ENCODE peak calls at places on chromosomes 13 and 19, in ten cellular contexts. One of them, this sample, is unnamed.
A peak's percentile ranks its signal among the peaks of the same experiment; 100 is the strongest.

GRCh38 chr13:27006519-27007161 is 165.0 kb downstream of the USP12 start:
- DNase-seq in A549: no peak
- DNase-seq in fibroblast of lung: peak; percentile 47
- DNase-seq in RWPE2: no peak
- DNase-seq in SK-N-SH: peak; percentile 51
- DNase-seq in IMR-90: peak; percentile 12
- DNase-seq in ovary: no peak
- DNase-seq in neural progenitor cell: peak; percentile 43
- DNase-seq in tibial artery: no peak
- DNase-seq in mucosa of descending colon: peak; percentile 68
- DNase-seq in this sample: peak; percentile 77

GRCh38 chr19:52007805-52008557 is at the start of gene ZNF615:
- DNase-seq in A549: peak; percentile 93
- DNase-seq in fibroblast of lung: peak; percentile 88
- DNase-seq in RWPE2: peak; percentile 80
- DNase-seq in SK-N-SH: peak; percentile 84
- DNase-seq in IMR-90: peak; percentile 80
- DNase-seq in ovary: peak; percentile 90
- DNase-seq in neural progenitor cell: peak; percentile 96
- DNase-seq in tibial artery: peak; percentile 92
- DNase-seq in mucosa of descending colon: peak; percentile 91
- DNase-seq in this sample: peak; percentile 96

GRCh38 chr19:29550896-29551295 is 25.1 kb downstream of the VSTM2B start:
- DNase-seq in A549: no peak
- DNase-seq in fibroblast of lung: no peak
- DNase-seq in RWPE2: no peak
- DNase-seq in SK-N-SH: no peak
- DNase-seq in IMR-90: no peak
- DNase-seq in ovary: no peak
- DNase-seq in neural progenitor cell: no peak
- DNase-seq in tibial artery: peak; percentile 15
- DNase-seq in mucosa of descending colon: no peak
- DNase-seq in this sample: no peak

GRCh38 chr19:41999071-41999877 is 5.2 kb upstream of the ATP1A3 start:
- DNase-seq in A549: peak; percentile 54
- DNase-seq in fibroblast of lung: no peak
- DNase-seq in RWPE2: no peak
- DNase-seq in SK-N-SH: peak; percentile 10
- DNase-seq in IMR-90: no peak
- DNase-seq in ovary: no peak
- DNase-seq in neural progenitor cell: peak; percentile 76
- DNase-seq in tibial artery: no peak
- DNase-seq in mucosa of descending colon: no peak
- DNase-seq in this sample: peak; percentile 78

GRCh38 chr19:719081-719512 is 10.4 kb downstream of the PALM start:
- DNase-seq in A549: no peak
- DNase-seq in fibroblast of lung: peak; percentile 79
- DNase-seq in RWPE2: no peak
- DNase-seq in SK-N-SH: no peak
- DNase-seq in IMR-90: no peak
- DNase-seq in ovary: peak; percentile 90
- DNase-seq in neural progenitor cell: no peak
- DNase-seq in tibial artery: peak; percentile 77
- DNase-seq in mucosa of descending colon: peak; percentile 41
- DNase-seq in this sample: no peak

GRCh38 chr13:30045916-30046704 is 195.7 kb upstream of the UBL3 start:
- DNase-seq in A549: no peak
- DNase-seq in fibroblast of lung: no peak
- DNase-seq in RWPE2: no peak
- DNase-seq in SK-N-SH: no peak
- DNase-seq in IMR-90: peak; percentile 88
- DNase-seq in ovary: no peak
- DNase-seq in neural progenitor cell: no peak
- DNase-seq in tibial artery: no peak
- DNase-seq in mucosa of descending colon: no peak
- DNase-seq in this sample: no peak

GRCh38 chr19:21352830-21353229 is 6.0 kb upstream of the ZNF738 start:
- DNase-seq in A549: no peak
- DNase-seq in fibroblast of lung: no peak
- DNase-seq in RWPE2: no peak
- DNase-seq in SK-N-SH: no peak
- DNase-seq in IMR-90: no peak
- DNase-seq in ovary: no peak
- DNase-seq in neural progenitor cell: no peak
- DNase-seq in tibial artery: no peak
- DNase-seq in mucosa of descending colon: no peak
- DNase-seq in this sample: no peak

GRCh38 chr13:40017662-40018262 is 362.3 kb downstream of the COG6 start:
- DNase-seq in A549: no peak
- DNase-seq in fibroblast of lung: no peak
- DNase-seq in RWPE2: no peak
- DNase-seq in SK-N-SH: no peak
- DNase-seq in IMR-90: no peak
- DNase-seq in ovary: no peak
- DNase-seq in neural progenitor cell: peak; percentile 20
- DNase-seq in tibial artery: no peak
- DNase-seq in mucosa of descending colon: no peak
- DNase-seq in this sample: peak; percentile 48

GRCh38 chr13:43569688-43570087 is 217.1 kb downstream of the ENOX1 start:
- DNase-seq in A549: no peak
- DNase-seq in fibroblast of lung: no peak
- DNase-seq in RWPE2: no peak
- DNase-seq in SK-N-SH: no peak
- DNase-seq in IMR-90: no peak
- DNase-seq in ovary: no peak
- DNase-seq in neural progenitor cell: no peak
- DNase-seq in tibial artery: no peak
- DNase-seq in mucosa of descending colon: no peak
- DNase-seq in this sample: no peak

GRCh38 chr13:89486065-89486464 is 1814.9 kb downstream of the SLITRK5 start:
- DNase-seq in A549: no peak
- DNase-seq in fibroblast of lung: no peak
- DNase-seq in RWPE2: no peak
- DNase-seq in SK-N-SH: peak; percentile 27
- DNase-seq in IMR-90: no peak
- DNase-seq in ovary: no peak
- DNase-seq in neural progenitor cell: no peak
- DNase-seq in tibial artery: no peak
- DNase-seq in mucosa of descending colon: no peak
- DNase-seq in this sample: no peak

GRCh38 chr13:73676550-73677040 is 457.6 kb downstream of the KLF12 start:
- DNase-seq in A549: no peak
- DNase-seq in fibroblast of lung: no peak
- DNase-seq in RWPE2: no peak
- DNase-seq in SK-N-SH: no peak
- DNase-seq in IMR-90: no peak
- DNase-seq in ovary: no peak
- DNase-seq in neural progenitor cell: no peak
- DNase-seq in tibial artery: no peak
- DNase-seq in mucosa of descending colon: no peak
- DNase-seq in this sample: no peak

GRCh38 chr19:2982983-2983350 is 5.6 kb downstream of the TLE6 start:
- DNase-seq in A549: no peak
- DNase-seq in fibroblast of lung: peak; percentile 93
- DNase-seq in RWPE2: peak; percentile 78
- DNase-seq in SK-N-SH: peak; percentile 92
- DNase-seq in IMR-90: peak; percentile 68
- DNase-seq in ovary: peak; percentile 90
- DNase-seq in neural progenitor cell: peak; percentile 42
- DNase-seq in tibial artery: peak; percentile 99
- DNase-seq in mucosa of descending colon: peak; percentile 69
- DNase-seq in this sample: peak; percentile 59

GRCh38 chr19:55437410-55437809 is 5.7 kb downstream of the SHISA7 start:
- DNase-seq in A549: peak; percentile 87
- DNase-seq in fibroblast of lung: peak; percentile 63
- DNase-seq in RWPE2: peak; percentile 69
- DNase-seq in SK-N-SH: no peak
- DNase-seq in IMR-90: peak; percentile 56
- DNase-seq in ovary: peak; percentile 46
- DNase-seq in neural progenitor cell: peak; percentile 90
- DNase-seq in tibial artery: no peak
- DNase-seq in mucosa of descending colon: peak; percentile 67
- DNase-seq in this sample: peak; percentile 96

GRCh38 chr13:36154567-36155231 is 23.5 kb upstream of the DCLK1 start:
- DNase-seq in A549: no peak
- DNase-seq in fibroblast of lung: no peak
- DNase-seq in RWPE2: no peak
- DNase-seq in SK-N-SH: peak; percentile 62
- DNase-seq in IMR-90: no peak
- DNase-seq in ovary: peak; percentile 16
- DNase-seq in neural progenitor cell: peak; percentile 59
- DNase-seq in tibial artery: no peak
- DNase-seq in mucosa of descending colon: no peak
- DNase-seq in this sample: peak; percentile 77

GRCh38 chr19:49676690-49677231 is 310 bp upstream of the PRMT1 start:
- DNase-seq in A549: peak; percentile 100
- DNase-seq in fibroblast of lung: peak; percentile 100
- DNase-seq in RWPE2: peak; percentile 98
- DNase-seq in SK-N-SH: peak; percentile 93
- DNase-seq in IMR-90: peak; percentile 100
- DNase-seq in ovary: peak; percentile 100
- DNase-seq in neural progenitor cell: peak; percentile 100
- DNase-seq in tibial artery: peak; percentile 100
- DNase-seq in mucosa of descending colon: peak; percentile 99
- DNase-seq in this sample: peak; percentile 100
- H3K4me1 ChIP-seq in A549: peaks cover 38% of the 10 kb centered on the region
- H3K4me1 ChIP-seq in fibroblast of lung: peaks cover 7% of the 10 kb centered on the region
- H3K4me1 ChIP-seq in RWPE2: peaks cover 2% of the 10 kb centered on the region
- H3K4me1 ChIP-seq in SK-N-SH: peaks cover 29% of the 10 kb centered on the region
- H3K4me1 ChIP-seq in IMR-90: peaks cover 16% of the 10 kb centered on the region
- H3K4me1 ChIP-seq in ovary: peaks cover 6% of the 10 kb centered on the region
- H3K4me1 ChIP-seq in neural progenitor cell: peaks cover 23% of the 10 kb centered on the region
- H3K4me1 ChIP-seq in tibial artery: peaks cover 36% of the 10 kb centered on the region
- H3K4me1 ChIP-seq in mucosa of descending colon: peaks cover 33% of the 10 kb centered on the region
- H3K4me1 ChIP-seq in this sample: peaks cover 14% of the 10 kb centered on the region

DNA sequence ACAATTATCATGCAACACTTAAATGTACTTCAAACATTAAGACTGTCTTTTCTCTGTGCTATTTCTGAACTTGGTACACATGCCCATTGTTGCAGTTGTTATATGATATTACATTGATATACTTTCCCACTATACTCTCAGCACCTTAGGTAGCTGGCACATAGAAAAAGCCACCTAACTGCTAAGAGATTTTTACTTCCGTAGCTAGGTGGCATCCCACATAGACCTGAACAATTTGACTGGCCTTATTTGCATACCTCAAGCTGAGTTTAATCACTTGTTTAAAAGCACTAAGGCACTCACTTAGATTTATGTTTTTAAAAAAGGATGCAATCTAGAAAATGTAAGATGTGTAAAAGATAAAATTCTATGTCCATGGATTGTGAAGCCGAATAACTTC is 194.2 kb downstream of the POU4F1 start:
- DNase-seq in A549: no peak
- DNase-seq in fibroblast of lung: no peak
- DNase-seq in RWPE2: no peak
- DNase-seq in SK-N-SH: no peak
- DNase-seq in IMR-90: no peak
- DNase-seq in ovary: no peak
- DNase-seq in neural progenitor cell: peak; percentile 16
- DNase-seq in tibial artery: no peak
- DNase-seq in mucosa of descending colon: no peak
- DNase-seq in this sample: no peak
- TF ChIP-seq CTCF in A549: no peak
- TF ChIP-seq CTCF in fibroblast of lung: no peak
- TF ChIP-seq CTCF in RWPE2: no peak
- TF ChIP-seq CTCF in SK-N-SH: no peak
- TF ChIP-seq CTCF in IMR-90: no peak
- TF ChIP-seq CTCF in ovary: no peak
- TF ChIP-seq CTCF in neural progenitor cell: peak; percentile 19
- TF ChIP-seq CTCF in tibial artery: no peak
- TF ChIP-seq CTCF in mucosa of descending colon: no peak
- TF ChIP-seq CTCF in this sample: peak; percentile 48

GRCh38 chr13:79528759-79529191 is 47.8 kb downstream of the NDFIP2 start:
- DNase-seq in A549: no peak
- DNase-seq in fibroblast of lung: peak; percentile 27
- DNase-seq in RWPE2: no peak
- DNase-seq in SK-N-SH: no peak
- DNase-seq in IMR-90: peak; percentile 48
- DNase-seq in ovary: no peak
- DNase-seq in neural progenitor cell: peak; percentile 11
- DNase-seq in tibial artery: no peak
- DNase-seq in mucosa of descending colon: no peak
- DNase-seq in this sample: no peak

GRCh38 chr13:79530270-79530669 is 49.3 kb downstream of the NDFIP2 start:
- DNase-seq in A549: no peak
- DNase-seq in fibroblast of lung: no peak
- DNase-seq in RWPE2: no peak
- DNase-seq in SK-N-SH: no peak
- DNase-seq in IMR-90: no peak
- DNase-seq in ovary: no peak
- DNase-seq in neural progenitor cell: no peak
- DNase-seq in tibial artery: no peak
- DNase-seq in mucosa of descending colon: no peak
- DNase-seq in this sample: no peak

GRCh38 chr13:79525458-79525857 is 44.5 kb downstream of the NDFIP2 start:
- DNase-seq in A549: no peak
- DNase-seq in fibroblast of lung: no peak
- DNase-seq in RWPE2: no peak
- DNase-seq in SK-N-SH: no peak
- DNase-seq in IMR-90: no peak
- DNase-seq in ovary: no peak
- DNase-seq in neural progenitor cell: no peak
- DNase-seq in tibial artery: no peak
- DNase-seq in mucosa of descending colon: no peak
- DNase-seq in this sample: no peak

GRCh38 chr13:79527698-79528097 is 46.7 kb downstream of the NDFIP2 start:
- DNase-seq in A549: no peak
- DNase-seq in fibroblast of lung: no peak
- DNase-seq in RWPE2: no peak
- DNase-seq in SK-N-SH: no peak
- DNase-seq in IMR-90: no peak
- DNase-seq in ovary: no peak
- DNase-seq in neural progenitor cell: no peak
- DNase-seq in tibial artery: no peak
- DNase-seq in mucosa of descending colon: no peak
- DNase-seq in this sample: no peak

GRCh38 chr13:79528356-79528755 is 47.4 kb downstream of the NDFIP2 start:
- DNase-seq in A549: no peak
- DNase-seq in fibroblast of lung: no peak
- DNase-seq in RWPE2: no peak
- DNase-seq in SK-N-SH: no peak
- DNase-seq in IMR-90: peak; percentile 25
- DNase-seq in ovary: no peak
- DNase-seq in neural progenitor cell: no peak
- DNase-seq in tibial artery: no peak
- DNase-seq in mucosa of descending colon: no peak
- DNase-seq in this sample: no peak
- H3K4me1 ChIP-seq in A549: no peaks in the 10 kb centered on the region
- H3K4me1 ChIP-seq in fibroblast of lung: no peaks in the 10 kb centered on the region
- H3K4me1 ChIP-seq in RWPE2: peaks cover 38% of the 10 kb centered on the region
- H3K4me1 ChIP-seq in SK-N-SH: no peaks in the 10 kb centered on the region
- H3K4me1 ChIP-seq in IMR-90: no peaks in the 10 kb centered on the region
- H3K4me1 ChIP-seq in ovary: no peaks in the 10 kb centered on the region
- H3K4me1 ChIP-seq in neural progenitor cell: peaks cover 5% of the 10 kb centered on the region
- H3K4me1 ChIP-seq in tibial artery: no peaks in the 10 kb centered on the region
- H3K4me1 ChIP-seq in mucosa of descending colon: no peaks in the 10 kb centered on the region
- H3K4me1 ChIP-seq in this sample: peaks cover 3% of the 10 kb centered on the region

DNA sequence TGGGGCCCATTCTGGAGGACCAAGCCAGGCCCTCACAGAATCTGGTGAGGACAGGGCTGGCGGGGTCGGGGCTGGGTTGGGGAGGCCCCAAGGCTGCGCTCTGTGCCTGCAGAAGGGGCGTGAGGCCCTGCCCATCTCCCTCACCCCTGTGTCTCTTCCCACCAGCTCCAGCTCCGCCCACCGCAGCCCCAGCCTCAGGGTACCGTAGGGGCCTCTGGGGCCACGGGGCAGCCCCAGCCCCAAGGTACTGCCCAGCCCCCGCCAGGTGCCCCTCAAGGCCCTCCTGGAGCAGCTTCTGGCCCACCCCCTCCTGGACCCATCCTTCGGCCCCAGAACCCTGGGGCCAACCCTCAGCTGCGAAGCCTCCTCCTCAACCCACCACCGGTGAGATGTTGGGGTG is 15.4 kb upstream of the PTOV1 start:
- DNase-seq in A549: no peak
- DNase-seq in fibroblast of lung: no peak
- DNase-seq in RWPE2: peak; percentile 60
- DNase-seq in SK-N-SH: peak; percentile 10
- DNase-seq in IMR-90: no peak
- DNase-seq in ovary: no peak
- DNase-seq in neural progenitor cell: no peak
- DNase-seq in tibial artery: no peak
- DNase-seq in mucosa of descending colon: no peak
- DNase-seq in this sample: no peak
- TF ChIP-seq CTCF in A549: no peak
- TF ChIP-seq CTCF in fibroblast of lung: no peak
- TF ChIP-seq CTCF in RWPE2: no peak
- TF ChIP-seq CTCF in SK-N-SH: no peak
- TF ChIP-seq CTCF in IMR-90: no peak
- TF ChIP-seq CTCF in ovary: no peak
- TF ChIP-seq CTCF in neural progenitor cell: no peak
- TF ChIP-seq CTCF in tibial artery: no peak
- TF ChIP-seq CTCF in mucosa of descending colon: no peak
- TF ChIP-seq CTCF in this sample: no peak